ENCODE peak calls at places on chromosomes 6 and 20, in eight cellular contexts. V is upper lobe of right lung; M is heart right ventricle; R is dorsolateral prefrontal cortex; I is GM06990; H is CD8-positive, alpha-beta T cell; P is DND-41; Q is lower lobe of right lung. X is an unnamed sample.

GRCh38 chr6:444653-445275 is 53.2 kb downstream of the IRF4 start:
- DNase-seq in V (peak; percentile 60), M (no peak), R (no peak), I (no peak), H (peak; percentile 57), P (peak; percentile 61), Q (no peak), X (no peak)

GRCh38 chr6:7249946-7250643 is 62.9 kb downstream of the SSR1 start:
- DNase-seq in V (no peak), M (no peak), R (peak; percentile 16), I (no peak), H (no peak), P (no peak), Q (peak; percentile 30), X (no peak)

GRCh38 chr6:38603966-38604365 is 35.8 kb downstream of the BTBD9 start:
- DNase-seq in V (no peak), M (no peak), R (no peak), I (no peak), H (no peak), P (no peak), Q (no peak), X (peak; percentile 40)

GRCh38 chr20:35988910-35989463 is 20.6 kb downstream of the CNBD2 start:
- DNase-seq in V (no peak), M (no peak), R (no peak), I (no peak), H (no peak), P (no peak), Q (no peak), X (no peak)

GRCh38 chr6:6384520-6384919 is 64.1 kb upstream of the F13A1 start:
- DNase-seq in V (no peak), M (no peak), R (no peak), I (no peak), H (no peak), P (no peak), Q (no peak), X (no peak)

GRCh38 chr20:2140561-2140960 is 38.9 kb downstream of the STK35 start:
- DNase-seq in V (no peak), M (peak; percentile 54), R (no peak), I (no peak), H (no peak), P (no peak), Q (no peak), X (peak; percentile 37)

GRCh38 chr6:93086351-93086750 is 333.0 kb downstream of the EPHA7 start:
- DNase-seq in V (no peak), M (no peak), R (no peak), I (no peak), H (no peak), P (no peak), Q (no peak), X (no peak)

GRCh38 chr6:45590225-45590624 is 212.5 kb upstream of the SUPT3H start:
- DNase-seq in V (no peak), M (no peak), R (no peak), I (no peak), H (no peak), P (no peak), Q (no peak), X (peak; percentile 21)

GRCh38 chr6:44514085-44514484 is 126.6 kb downstream of the CDC5L start:
- DNase-seq in V (peak; percentile 5), M (no peak), R (no peak), I (no peak), H (no peak), P (no peak), Q (no peak), X (no peak)

GRCh38 chr20:9458075-9458818 is 56.1 kb upstream of the LAMP5 start:
- DNase-seq in V (no peak), M (no peak), R (no peak), I (no peak), H (no peak), P (no peak), Q (no peak), X (peak; percentile 29)

GRCh38 chr20:23514848-23515247 is 23.9 kb downstream of the CST8 start:
- DNase-seq in V (no peak), M (no peak), R (no peak), I (no peak), H (no peak), P (no peak), Q (no peak), X (no peak)

GRCh38 chr6:100719883-100720682 is 161.0 kb downstream of the ASCC3 start:
- DNase-seq in V (no peak), M (no peak), R (no peak), I (no peak), H (no peak), P (no peak), Q (no peak), X (peak; percentile 52)

GRCh38 chr6:18425218-18425617 is 38.1 kb downstream of the RNF144B start:
- DNase-seq in V (no peak), M (no peak), R (no peak), I (no peak), H (no peak), P (no peak), Q (no peak), X (no peak)

GRCh38 chr6:111201155-111201554 is 113.9 kb downstream of the SLC16A10 start:
- DNase-seq in V (no peak), M (no peak), R (no peak), I (no peak), H (no peak), P (no peak), Q (no peak), X (no peak)

GRCh38 chr6:158414900-158415299 is 102.6 kb downstream of the TULP4 start:
- DNase-seq in V (no peak), M (no peak), R (no peak), I (no peak), H (no peak), P (no peak), Q (no peak), X (no peak)

GRCh38 chr6:137031122-137031521 is 13.6 kb downstream of the IL20RA start:
- DNase-seq in V (no peak), M (no peak), R (no peak), I (no peak), H (no peak), P (no peak), Q (no peak), X (no peak)

GRCh38 chr6:149364558-149364957 is 35.5 kb upstream of the SUMO4 start:
- DNase-seq in V (no peak), M (no peak), R (no peak), I (no peak), H (no peak), P (no peak), Q (no peak), X (no peak)

GRCh38 chr6:144036064-144036873 is 28.2 kb upstream of the PLAGL1 start:
- DNase-seq in V (peak; percentile 72), M (no peak), R (no peak), I (peak; percentile 13), H (no peak), P (no peak), Q (peak; percentile 55), X (peak; percentile 69)

GRCh38 chr6:53437557-53438202 is 88.9 kb upstream of the ELOVL5 start:
- DNase-seq in V (no peak), M (no peak), R (no peak), I (peak; percentile 49), H (peak; percentile 9), P (peak; percentile 35), Q (no peak), X (peak; percentile 65)

GRCh38 chr20:61287583-61287982 is 35.5 kb downstream of the CDH4 start:
- DNase-seq in V (no peak), M (no peak), R (no peak), I (no peak), H (no peak), P (no peak), Q (no peak), X (no peak)

GRCh38 chr20:64011366-64011779 is 24.6 kb upstream of the C20orf204 start:
- DNase-seq in V (no peak), M (no peak), R (no peak), I (no peak), H (no peak), P (no peak), Q (no peak), X (no peak)
- H3K4me3 ChIP-seq in V (no peak overlapping the region), M (no peak overlapping the region), R (no peak overlapping the region), I (no peak overlapping the region), H (peak overlapping the region; percentile 53), P (no peak overlapping the region), Q (no peak overlapping the region), X (no peak overlapping the region)

DNA sequence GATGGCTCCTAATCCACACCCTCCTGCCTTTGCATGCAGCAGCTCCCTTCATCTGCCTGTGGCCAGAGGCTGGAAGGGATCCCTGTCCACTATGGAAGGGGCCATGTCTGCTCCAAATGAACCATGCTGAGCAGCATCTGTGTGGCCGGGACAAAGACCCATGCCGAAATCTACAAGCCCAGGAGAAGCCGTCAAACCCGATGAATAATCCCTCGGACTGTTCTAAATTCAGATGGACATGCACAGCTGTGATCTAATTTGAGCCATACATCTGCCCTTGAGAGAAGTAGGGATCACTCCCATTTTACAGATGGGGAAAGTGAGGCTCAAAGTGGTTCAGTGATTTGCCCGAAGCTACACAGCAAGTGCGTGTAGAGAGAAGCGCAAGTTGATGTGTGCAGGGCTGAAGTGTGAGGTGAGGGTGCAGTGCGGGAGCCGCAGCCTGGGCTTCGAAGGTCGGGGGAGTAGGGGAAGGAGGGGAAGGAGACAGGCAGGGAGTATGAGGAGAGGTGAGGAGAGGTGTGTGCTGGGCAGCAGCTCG is 22.6 kb upstream of the CDH22 start:
- DNase-seq in V (no peak), M (no peak), R (no peak), I (no peak), H (no peak), P (no peak), Q (no peak), X (no peak)
- H3K27me3 ChIP-seq in V (peaks cover 66% of the 10 kb centered on the region), M (peaks cover 81% of the 10 kb centered on the region), R (no peaks in the 10 kb centered on the region), I (peaks cover 3% of the 10 kb centered on the region), H (peaks cover 4% of the 10 kb centered on the region), P (peaks cover 24% of the 10 kb centered on the region), Q (peaks cover 70% of the 10 kb centered on the region), X (peaks cover 71% of the 10 kb centered on the region)

GRCh38 chr20:44956410-44956809 is 3.8 kb downstream of the TOMM34 start:
- DNase-seq in V (no peak), M (no peak), R (no peak), I (no peak), H (no peak), P (no peak), Q (no peak), X (no peak)

GRCh38 chr20:44959896-44960852 is at the start of gene TOMM34:
- DNase-seq in V (peak; percentile 98), M (peak; percentile 96), R (peak; percentile 96), I (peak; percentile 93), H (peak; percentile 96), P (peak; percentile 97), Q (peak; percentile 98), X (peak; percentile 98)

GRCh38 chr20:44959082-44959895 is 908 bp downstream of the TOMM34 start:
- DNase-seq in V (no peak), M (no peak), R (no peak), I (no peak), H (peak; percentile 58), P (peak; percentile 55), Q (no peak), X (peak; percentile 81)

GRCh38 chr20:44961024-44961866 is 1.0 kb upstream of the TOMM34 start:
- DNase-seq in V (no peak), M (no peak), R (no peak), I (no peak), H (no peak), P (no peak), Q (no peak), X (no peak)

GRCh38 chr20:44958276-44958675 is 1.9 kb downstream of the TOMM34 start:
- DNase-seq in V (no peak), M (no peak), R (no peak), I (no peak), H (no peak), P (no peak), Q (no peak), X (no peak)
- H3K4me3 ChIP-seq in V (no peak overlapping the region), M (no peak overlapping the region), R (no peak overlapping the region), I (no peak overlapping the region), H (no peak overlapping the region), P (peak overlapping the region; percentile 72), Q (no peak overlapping the region), X (no peak overlapping the region)

GRCh38 chr20:63398744-63399514 is 37.8 kb upstream of the CHRNA4 start:
- DNase-seq in V (no peak), M (no peak), R (no peak), I (no peak), H (no peak), P (no peak), Q (no peak), X (no peak)
- H3K27me3 ChIP-seq in V (peaks cover 26% of the 10 kb centered on the region), M (peaks cover 43% of the 10 kb centered on the region), R (no peaks in the 10 kb centered on the region), I (no peaks in the 10 kb centered on the region), H (no peaks in the 10 kb centered on the region), P (no peaks in the 10 kb centered on the region), Q (peaks cover 21% of the 10 kb centered on the region), X (peaks cover 34% of the 10 kb centered on the region)